ENCODE peak calls at places on chromosomes 2 and 18, in four cellular contexts. E is HCT116, S is lower lobe of right lung, D is psoas muscle. O is an unnamed sample.

GRCh38 chr2:24871852-24872323 is 48.1 kb downstream of the ADCY3 start:
- DNase-seq in S (no peak), E (no peak), D (no peak), O (no peak)

GRCh38 chr2:230913406-230913805 is 11.6 kb downstream of the GPR55 start:
- DNase-seq in D (no peak), S (peak; percentile 50), E (peak; percentile 15), O (no peak)

GRCh38 chr2:101238930-101239759 is 13.5 kb upstream of the CNOT11 start:
- DNase-seq in E (no peak), D (no peak), S (peak; percentile 62), O (no peak)

GRCh38 chr18:9380571-9381390 is 46.2 kb downstream of the TWSG1 start:
- DNase-seq in E (no peak), S (no peak), D (no peak), O (no peak)

GRCh38 chr2:30253873-30254691 is 22.7 kb downstream of the LBH start:
- DNase-seq in S (no peak), E (no peak), D (no peak), O (no peak)

GRCh38 chr2:103004426-103004942 is 242.7 kb downstream of the TMEM182 start:
- DNase-seq in D (no peak), E (no peak), S (no peak), O (no peak)

GRCh38 chr2:36538345-36538744 is 59.6 kb downstream of the FEZ2 start:
- DNase-seq in S (no peak), E (no peak), D (no peak), O (no peak)

GRCh38 chr18:60448487-60449267 is 76.1 kb upstream of the MC4R start:
- DNase-seq in D (no peak), S (no peak), E (no peak), O (no peak)

GRCh38 chr18:73893879-73894278 is 253.8 kb downstream of the FBXO15 start:
- DNase-seq in S (no peak), E (no peak), D (no peak), O (no peak)

GRCh38 chr2:26651458-26652155 is 10.4 kb upstream of the CIB4 start:
- DNase-seq in E (no peak), D (no peak), S (no peak), O (no peak)

GRCh38 chr2:229268626-229269025 is 2.5 kb downstream of the PID1 start:
- DNase-seq in E (no peak), D (no peak), S (no peak), O (no peak)
- H3K4me1 ChIP-seq in E (no peaks in the 10 kb centered on the region), D (no peaks in the 10 kb centered on the region), S (peaks cover 45% of the 10 kb centered on the region), O (peaks cover 54% of the 10 kb centered on the region)

GRCh38 chr18:22559414-22560282 is 141.9 kb upstream of the CTAGE1 start:
- DNase-seq in E (no peak), S (peak; percentile 73), D (peak; percentile 75), O (no peak)
- H3K27ac ChIP-seq in E (peak overlapping the region; percentile 2), S (peak overlapping the region; percentile 86), D (peak overlapping the region; percentile 40), O (peak overlapping the region; percentile 97)

DNA sequence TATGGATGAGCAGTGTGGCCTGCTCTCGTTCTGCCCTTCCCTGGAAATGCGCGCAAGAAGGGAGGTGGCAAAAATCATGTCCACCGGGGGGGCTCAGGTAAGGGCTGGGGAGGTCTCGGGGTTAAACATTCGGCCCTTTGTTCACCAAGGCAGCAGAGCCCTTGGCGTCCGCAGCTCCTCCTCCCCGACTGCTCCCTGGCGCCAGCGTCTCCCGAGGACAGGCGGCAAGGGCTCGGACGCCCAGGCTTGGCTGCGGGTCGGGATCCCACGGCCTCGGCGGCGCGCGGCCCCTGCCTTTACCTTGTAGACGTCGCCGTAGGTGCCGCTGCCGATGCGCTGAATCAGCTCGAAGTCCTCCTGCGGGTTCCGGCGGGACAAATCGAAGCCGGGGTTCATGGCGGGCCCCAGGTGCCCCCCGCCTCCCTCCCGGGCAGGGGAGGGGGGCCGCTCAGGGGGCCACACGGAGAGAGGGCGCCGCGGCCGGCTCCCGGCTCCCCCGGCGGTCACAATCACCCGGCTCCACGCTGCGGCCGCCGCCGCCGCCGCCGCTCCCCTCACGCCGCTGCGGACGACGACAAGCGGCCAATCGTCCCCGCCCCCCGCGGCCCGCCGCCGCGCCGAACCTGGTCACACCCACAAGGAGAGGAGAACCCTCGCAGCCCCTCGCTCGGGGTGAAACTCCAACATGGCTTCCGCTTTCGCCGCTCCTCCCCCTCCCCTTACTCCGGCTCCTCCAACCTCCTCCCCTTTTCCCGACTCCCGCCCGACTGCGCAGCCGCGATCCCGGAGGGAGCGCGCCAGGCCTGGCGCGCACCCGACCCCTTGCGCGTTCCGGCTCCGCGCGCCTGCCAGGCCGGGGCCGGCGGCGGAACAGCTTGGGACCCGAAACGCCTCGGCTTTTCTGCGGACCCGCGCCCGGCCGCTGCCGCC is at the start of gene MAP4K3:
- DNase-seq in S (peak; percentile 95), E (peak; percentile 83), D (peak; percentile 96), O (peak; percentile 75)
- H3K4me1 ChIP-seq in S (peaks cover 57% of the 10 kb centered on the region), E (peaks cover 19% of the 10 kb centered on the region), D (peaks cover 60% of the 10 kb centered on the region), O (peaks cover 64% of the 10 kb centered on the region)

GRCh38 chr2:48109491-48110204 is 203.3 kb upstream of the FBXO11 start:
- DNase-seq in E (no peak), S (no peak), D (no peak), O (no peak)

GRCh38 chr2:48108455-48108854 is 202.2 kb upstream of the FBXO11 start:
- DNase-seq in S (no peak), D (no peak), E (no peak), O (no peak)

GRCh38 chr2:48104418-48104817 is 198.1 kb upstream of the FBXO11 start:
- DNase-seq in D (no peak), E (no peak), S (no peak), O (no peak)

GRCh38 chr2:48107326-48107925 is 201.1 kb upstream of the FBXO11 start:
- DNase-seq in E (peak; percentile 55), S (no peak), D (no peak), O (no peak)

GRCh38 chr2:48105848-48106247 is 199.6 kb upstream of the FBXO11 start:
- DNase-seq in D (no peak), S (no peak), E (no peak), O (no peak)
- H3K27ac ChIP-seq in D (no peak overlapping the region), S (no peak overlapping the region), E (no peak overlapping the region), O (peak overlapping the region; percentile 56)

GRCh38 chr18:40094441-40094840 is 1860.6 kb upstream of the PIK3C3 start:
- DNase-seq in S (no peak), E (no peak), D (no peak), O (no peak)

DNA sequence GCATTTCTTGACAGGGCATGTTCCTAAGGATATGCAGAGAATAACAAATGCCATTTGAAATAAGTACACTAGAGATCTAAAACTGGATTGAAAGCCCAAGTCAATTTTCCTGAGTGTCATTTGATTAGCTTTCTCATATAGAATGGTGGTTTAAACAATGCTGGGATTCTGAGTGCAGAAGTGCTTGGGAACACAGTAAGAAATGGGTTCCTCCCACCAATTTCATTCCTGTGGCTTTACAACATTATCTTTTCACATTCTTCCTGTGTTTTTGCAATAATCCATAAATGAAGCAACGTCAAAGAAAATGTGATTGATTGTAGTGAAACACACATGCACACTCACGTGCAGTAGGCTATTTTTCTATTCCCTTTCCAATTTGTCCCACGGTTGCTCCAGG is 1858.4 kb upstream of the PIK3C3 start:
- DNase-seq in D (no peak), S (no peak), E (no peak), O (no peak)
- H3K4me1 ChIP-seq in D (no peaks in the 10 kb centered on the region), S (no peaks in the 10 kb centered on the region), E (no peaks in the 10 kb centered on the region), O (no peaks in the 10 kb centered on the region)

GRCh38 chr18:48028716-48029115 is 98.3 kb upstream of the SMAD2 start:
- DNase-seq in E (no peak), S (peak; percentile 46), D (no peak), O (no peak)

GRCh38 chr18:48027401-48027931 is 97.0 kb upstream of the SMAD2 start:
- DNase-seq in D (no peak), S (peak; percentile 44), E (no peak), O (no peak)

GRCh38 chr18:48026216-48026615 is 95.8 kb upstream of the SMAD2 start:
- DNase-seq in S (peak; percentile 20), D (no peak), E (no peak), O (no peak)

GRCh38 chr18:48029296-48029986 is 99.0 kb upstream of the SMAD2 start:
- DNase-seq in D (no peak), E (no peak), S (peak; percentile 44), O (no peak)

DNA sequence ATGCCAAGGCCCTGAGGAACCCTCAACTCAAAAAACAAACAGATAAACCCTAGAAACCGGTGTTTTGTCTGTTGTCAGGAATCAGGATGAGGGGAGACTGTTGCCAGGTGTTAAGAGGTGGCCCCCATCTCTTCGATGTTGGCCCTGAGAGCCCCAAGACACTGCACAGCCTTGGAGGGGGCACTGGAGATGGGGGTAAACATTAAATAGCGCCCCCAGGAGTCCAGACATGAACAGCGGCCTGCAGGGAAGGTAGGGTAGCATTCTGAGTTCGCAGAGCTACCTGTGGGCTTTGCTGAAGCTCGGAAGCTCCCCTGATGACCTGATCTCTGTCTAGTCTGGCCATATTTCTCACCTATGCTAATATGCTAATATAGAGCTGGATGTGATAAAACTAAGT is 97.6 kb upstream of the SMAD2 start:
- DNase-seq in S (peak; percentile 10), D (no peak), E (no peak), O (no peak)
- H3K27ac ChIP-seq in S (peak overlapping the region; percentile 24), D (no peak overlapping the region), E (no peak overlapping the region), O (peak overlapping the region; percentile 36)

DNA sequence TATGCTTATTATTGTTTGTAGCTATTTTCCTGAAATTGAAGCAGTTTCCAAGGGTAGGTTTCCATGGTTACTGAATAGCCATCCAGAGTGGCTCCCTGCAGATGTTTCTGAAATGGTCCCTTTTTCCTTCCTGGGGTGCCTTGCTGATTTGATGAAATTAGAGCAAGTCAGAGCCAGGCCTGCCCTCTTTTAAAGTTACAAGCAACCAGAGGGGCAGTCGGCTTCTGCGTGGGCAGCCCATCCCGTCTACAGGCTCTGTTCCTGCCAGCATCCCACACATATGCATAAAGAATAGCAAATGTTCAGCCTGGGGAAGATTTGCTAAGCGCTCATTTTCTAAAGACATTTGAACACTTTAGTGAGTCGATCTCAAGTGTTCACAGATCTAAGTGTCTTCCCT is 92.4 kb downstream of the STPG4 start:
- DNase-seq in E (no peak), D (no peak), S (no peak), O (no peak)
- H3K4me1 ChIP-seq in E (peaks cover 16% of the 10 kb centered on the region), D (peaks cover 66% of the 10 kb centered on the region), S (peaks cover 66% of the 10 kb centered on the region), O (peaks cover 35% of the 10 kb centered on the region)

DNA sequence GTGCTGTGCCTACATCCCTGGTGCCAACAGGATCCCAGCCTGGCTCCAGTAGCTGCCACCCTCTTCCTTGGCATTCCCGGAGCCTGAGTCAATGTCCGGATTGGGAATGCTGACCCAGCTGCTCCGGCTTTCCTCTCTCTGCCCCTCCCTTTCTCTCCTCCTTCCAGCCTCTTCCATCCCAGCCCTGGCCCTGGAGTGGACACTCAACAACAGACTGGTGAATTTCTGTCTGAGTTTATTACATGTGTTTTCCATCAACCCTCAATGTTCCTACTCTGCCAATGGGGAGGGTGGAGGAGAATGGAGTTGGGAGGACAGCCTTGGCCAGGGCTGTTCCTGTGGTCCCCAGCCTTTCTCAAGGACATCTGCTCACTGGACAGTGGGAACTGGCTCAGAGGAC is 917 bp upstream of the PRKAG3 start:
- DNase-seq in E (no peak), D (peak; percentile 89), S (peak; percentile 36), O (peak; percentile 45)
- H3K27ac ChIP-seq in E (no peak overlapping the region), D (peak overlapping the region; percentile 91), S (no peak overlapping the region), O (peak overlapping the region; percentile 75)

O was measured in thoracic aorta.